ENCODE peak calls at places on chromosomes 7 and 10, in five cellular contexts. One of them, this sample, is unnamed.

GRCh38 chr7:115910541-115911164 is 119.9 kb downstream of the TFEC start:
- DNase-seq in caudate nucleus: no peak
- DNase-seq in BJ: peak
- DNase-seq in colonic mucosa: no peak
- DNase-seq in activated CD4-positive, alpha-beta T cell treated with anti-CD3 and anti-CD28 coated beads for 36 hours: no peak
- DNase-seq in this sample: no peak

GRCh38 chr10:9707205-9707604 is 1310.5 kb upstream of the CELF2 start:
- DNase-seq in caudate nucleus: no peak
- DNase-seq in BJ: no peak
- DNase-seq in colonic mucosa: no peak
- DNase-seq in activated CD4-positive, alpha-beta T cell treated with anti-CD3 and anti-CD28 coated beads for 36 hours: no peak
- DNase-seq in this sample: no peak

GRCh38 chr7:153389261-153389660 is 629.7 kb downstream of the ACTR3B start:
- DNase-seq in caudate nucleus: no peak
- DNase-seq in BJ: no peak
- DNase-seq in colonic mucosa: no peak
- DNase-seq in activated CD4-positive, alpha-beta T cell treated with anti-CD3 and anti-CD28 coated beads for 36 hours: no peak
- DNase-seq in this sample: no peak

GRCh38 chr10:44478040-44478439 is 93.1 kb upstream of the CXCL12 start:
- DNase-seq in caudate nucleus: no peak
- DNase-seq in BJ: no peak
- DNase-seq in colonic mucosa: no peak
- DNase-seq in activated CD4-positive, alpha-beta T cell treated with anti-CD3 and anti-CD28 coated beads for 36 hours: no peak
- DNase-seq in this sample: no peak

GRCh38 chr10:73906524-73907447 is 4.1 kb upstream of the PLAU start:
- DNase-seq in caudate nucleus: no peak
- DNase-seq in BJ: peak
- DNase-seq in colonic mucosa: peak
- DNase-seq in activated CD4-positive, alpha-beta T cell treated with anti-CD3 and anti-CD28 coated beads for 36 hours: no peak
- DNase-seq in this sample: peak

GRCh38 chr10:16999665-17000451 is 129.8 kb downstream of the CUBN start:
- DNase-seq in caudate nucleus: no peak
- DNase-seq in BJ: no peak
- DNase-seq in colonic mucosa: no peak
- DNase-seq in activated CD4-positive, alpha-beta T cell treated with anti-CD3 and anti-CD28 coated beads for 36 hours: no peak
- DNase-seq in this sample: peak

GRCh38 chr10:106696239-106696638 is 468.3 kb downstream of the SORCS1 start:
- DNase-seq in caudate nucleus: no peak
- DNase-seq in BJ: no peak
- DNase-seq in colonic mucosa: no peak
- DNase-seq in activated CD4-positive, alpha-beta T cell treated with anti-CD3 and anti-CD28 coated beads for 36 hours: no peak
- DNase-seq in this sample: no peak

GRCh38 chr10:95397747-95398146 is 106.9 kb upstream of the PDLIM1 start:
- DNase-seq in caudate nucleus: no peak
- DNase-seq in BJ: no peak
- DNase-seq in colonic mucosa: no peak
- DNase-seq in activated CD4-positive, alpha-beta T cell treated with anti-CD3 and anti-CD28 coated beads for 36 hours: no peak
- DNase-seq in this sample: no peak

GRCh38 chr7:33973235-33974015 is 68.1 kb downstream of the BMPER start:
- DNase-seq in caudate nucleus: no peak
- DNase-seq in BJ: no peak
- DNase-seq in colonic mucosa: no peak
- DNase-seq in activated CD4-positive, alpha-beta T cell treated with anti-CD3 and anti-CD28 coated beads for 36 hours: no peak
- DNase-seq in this sample: no peak

GRCh38 chr10:70592746-70593512 is 9.6 kb downstream of the PRF1 start:
- DNase-seq in caudate nucleus: no peak
- DNase-seq in BJ: no peak
- DNase-seq in colonic mucosa: peak
- DNase-seq in activated CD4-positive, alpha-beta T cell treated with anti-CD3 and anti-CD28 coated beads for 36 hours: no peak
- DNase-seq in this sample: no peak

GRCh38 chr10:33332183-33333031 is 2.1 kb downstream of the NRP1 start:
- DNase-seq in caudate nucleus: no peak
- DNase-seq in BJ: no peak
- DNase-seq in colonic mucosa: no peak
- DNase-seq in activated CD4-positive, alpha-beta T cell treated with anti-CD3 and anti-CD28 coated beads for 36 hours: no peak
- DNase-seq in this sample: no peak

This sample was measured in AG04450.